ENCODE peak calls at places on chromosomes 3 and 15, in five cellular contexts. One of them, this sample, is unnamed.

GRCh38 chr15:66765478-66766281 is 63.6 kb downstream of the SMAD6 start:
- DNase-seq in activated T-helper 1 cell treated with Interleukin-2 at 50 U/mL for 16 hours: no peak
- DNase-seq in iPS-NIHi11: no peak
- DNase-seq in stimulated activated CD8-positive, alpha-beta memory T cell treated with anti-CD3 and anti-CD28 coated beads, Interleukin-15, amount 100 ng/mL, for 24 hours: no peak
- DNase-seq in dorsolateral prefrontal cortex: no peak
- DNase-seq in this sample: no peak

GRCh38 chr3:191019855-191020254 is 157.4 kb upstream of the GMNC start:
- DNase-seq in activated T-helper 1 cell treated with Interleukin-2 at 50 U/mL for 16 hours: no peak
- DNase-seq in iPS-NIHi11: no peak
- DNase-seq in stimulated activated CD8-positive, alpha-beta memory T cell treated with anti-CD3 and anti-CD28 coated beads, Interleukin-15, amount 100 ng/mL, for 24 hours: no peak
- DNase-seq in dorsolateral prefrontal cortex: no peak
- DNase-seq in this sample: no peak

GRCh38 chr15:89226359-89227221 is 5.2 kb upstream of the RLBP1 start:
- DNase-seq in dorsolateral prefrontal cortex: no peak
- DNase-seq in iPS-NIHi11: no peak
- DNase-seq in activated T-helper 1 cell treated with Interleukin-2 at 50 U/mL for 16 hours: no peak
- DNase-seq in stimulated activated CD8-positive, alpha-beta memory T cell treated with anti-CD3 and anti-CD28 coated beads, Interleukin-15, amount 100 ng/mL, for 24 hours: no peak
- DNase-seq in this sample: no peak

GRCh38 chr3:61828158-61828874 is 266.9 kb downstream of the PTPRG start:
- DNase-seq in dorsolateral prefrontal cortex: no peak
- DNase-seq in stimulated activated CD8-positive, alpha-beta memory T cell treated with anti-CD3 and anti-CD28 coated beads, Interleukin-15, amount 100 ng/mL, for 24 hours: no peak
- DNase-seq in iPS-NIHi11: no peak
- DNase-seq in activated T-helper 1 cell treated with Interleukin-2 at 50 U/mL for 16 hours: no peak
- DNase-seq in this sample: no peak

GRCh38 chr15:70341566-70341965 is 243.8 kb upstream of the TLE3 start:
- DNase-seq in stimulated activated CD8-positive, alpha-beta memory T cell treated with anti-CD3 and anti-CD28 coated beads, Interleukin-15, amount 100 ng/mL, for 24 hours: no peak
- DNase-seq in activated T-helper 1 cell treated with Interleukin-2 at 50 U/mL for 16 hours: no peak
- DNase-seq in dorsolateral prefrontal cortex: no peak
- DNase-seq in iPS-NIHi11: no peak
- DNase-seq in this sample: no peak

GRCh38 chr3:177491301-177492031 is 294.2 kb upstream of the TBL1XR1 start:
- DNase-seq in dorsolateral prefrontal cortex: peak
- DNase-seq in iPS-NIHi11: no peak
- DNase-seq in activated T-helper 1 cell treated with Interleukin-2 at 50 U/mL for 16 hours: no peak
- DNase-seq in stimulated activated CD8-positive, alpha-beta memory T cell treated with anti-CD3 and anti-CD28 coated beads, Interleukin-15, amount 100 ng/mL, for 24 hours: no peak
- DNase-seq in this sample: no peak

GRCh38 chr3:42451116-42451515 is 40.7 kb upstream of the LYZL4 start:
- DNase-seq in activated T-helper 1 cell treated with Interleukin-2 at 50 U/mL for 16 hours: no peak
- DNase-seq in iPS-NIHi11: no peak
- DNase-seq in dorsolateral prefrontal cortex: no peak
- DNase-seq in stimulated activated CD8-positive, alpha-beta memory T cell treated with anti-CD3 and anti-CD28 coated beads, Interleukin-15, amount 100 ng/mL, for 24 hours: no peak
- DNase-seq in this sample: no peak

GRCh38 chr3:17749705-17750293 is 7.4 kb upstream of the TBC1D5 start:
- DNase-seq in stimulated activated CD8-positive, alpha-beta memory T cell treated with anti-CD3 and anti-CD28 coated beads, Interleukin-15, amount 100 ng/mL, for 24 hours: no peak
- DNase-seq in iPS-NIHi11: no peak
- DNase-seq in activated T-helper 1 cell treated with Interleukin-2 at 50 U/mL for 16 hours: no peak
- DNase-seq in dorsolateral prefrontal cortex: no peak
- DNase-seq in this sample: no peak

GRCh38 chr3:141578197-141578596 is 91.4 kb downstream of the RASA2 start:
- DNase-seq in iPS-NIHi11: no peak
- DNase-seq in stimulated activated CD8-positive, alpha-beta memory T cell treated with anti-CD3 and anti-CD28 coated beads, Interleukin-15, amount 100 ng/mL, for 24 hours: no peak
- DNase-seq in dorsolateral prefrontal cortex: no peak
- DNase-seq in activated T-helper 1 cell treated with Interleukin-2 at 50 U/mL for 16 hours: no peak
- DNase-seq in this sample: no peak

GRCh38 chr3:13433931-13434330 is 13.8 kb upstream of the NUP210 start:
- DNase-seq in stimulated activated CD8-positive, alpha-beta memory T cell treated with anti-CD3 and anti-CD28 coated beads, Interleukin-15, amount 100 ng/mL, for 24 hours: no peak
- DNase-seq in iPS-NIHi11: no peak
- DNase-seq in dorsolateral prefrontal cortex: no peak
- DNase-seq in activated T-helper 1 cell treated with Interleukin-2 at 50 U/mL for 16 hours: no peak
- DNase-seq in this sample: no peak

GRCh38 chr3:155960060-155960459 is 89.6 kb downstream of the GMPS start:
- DNase-seq in dorsolateral prefrontal cortex: no peak
- DNase-seq in activated T-helper 1 cell treated with Interleukin-2 at 50 U/mL for 16 hours: no peak
- DNase-seq in iPS-NIHi11: no peak
- DNase-seq in stimulated activated CD8-positive, alpha-beta memory T cell treated with anti-CD3 and anti-CD28 coated beads, Interleukin-15, amount 100 ng/mL, for 24 hours: no peak
- DNase-seq in this sample: no peak

GRCh38 chr3:58521002-58521670 is 15.9 kb downstream of the ACOX2 start:
- DNase-seq in activated T-helper 1 cell treated with Interleukin-2 at 50 U/mL for 16 hours: no peak
- DNase-seq in stimulated activated CD8-positive, alpha-beta memory T cell treated with anti-CD3 and anti-CD28 coated beads, Interleukin-15, amount 100 ng/mL, for 24 hours: no peak
- DNase-seq in dorsolateral prefrontal cortex: no peak
- DNase-seq in iPS-NIHi11: no peak
- DNase-seq in this sample: no peak

GRCh38 chr15:38702178-38702912 is 137.7 kb upstream of the RASGRP1 start:
- DNase-seq in iPS-NIHi11: peak
- DNase-seq in activated T-helper 1 cell treated with Interleukin-2 at 50 U/mL for 16 hours: no peak
- DNase-seq in stimulated activated CD8-positive, alpha-beta memory T cell treated with anti-CD3 and anti-CD28 coated beads, Interleukin-15, amount 100 ng/mL, for 24 hours: no peak
- DNase-seq in dorsolateral prefrontal cortex: no peak
- DNase-seq in this sample: no peak

GRCh38 chr15:75145027-75145841 is 56.4 kb upstream of the C15orf39 start:
- DNase-seq in iPS-NIHi11: no peak
- DNase-seq in activated T-helper 1 cell treated with Interleukin-2 at 50 U/mL for 16 hours: no peak
- DNase-seq in stimulated activated CD8-positive, alpha-beta memory T cell treated with anti-CD3 and anti-CD28 coated beads, Interleukin-15, amount 100 ng/mL, for 24 hours: no peak
- DNase-seq in dorsolateral prefrontal cortex: no peak
- DNase-seq in this sample: no peak

GRCh38 chr3:45555154-45555591 is 39.4 kb upstream of the LIMD1 start:
- DNase-seq in dorsolateral prefrontal cortex: no peak
- DNase-seq in activated T-helper 1 cell treated with Interleukin-2 at 50 U/mL for 16 hours: no peak
- DNase-seq in iPS-NIHi11: no peak
- DNase-seq in stimulated activated CD8-positive, alpha-beta memory T cell treated with anti-CD3 and anti-CD28 coated beads, Interleukin-15, amount 100 ng/mL, for 24 hours: no peak
- DNase-seq in this sample: no peak

GRCh38 chr3:34394978-34395748 is 596.7 kb downstream of the PDCD6IP start:
- DNase-seq in iPS-NIHi11: peak
- DNase-seq in stimulated activated CD8-positive, alpha-beta memory T cell treated with anti-CD3 and anti-CD28 coated beads, Interleukin-15, amount 100 ng/mL, for 24 hours: no peak
- DNase-seq in activated T-helper 1 cell treated with Interleukin-2 at 50 U/mL for 16 hours: no peak
- DNase-seq in dorsolateral prefrontal cortex: no peak
- DNase-seq in this sample: no peak

This sample was measured in CD4-positive, alpha-beta T cell.